ENCODE peak calls at places on chromosomes 3 and 15, in ten cellular contexts. X is fibroblast of mammary gland; O is Peyer's patch; A is nephron progenitor cell; N is H9; P is HCT116; V is CD4-positive, alpha-beta T cell; T is left ventricle myocardium inferior; M is mucosa of descending colon; E is tibial artery. D is an unnamed sample.

GRCh38 chr3:54120657-54121403 is 1.5 kb upstream of the CACNA2D3 start:
- DNase-seq in X (no peak), T (no peak), M (peak), P (no peak), E (no peak), A (peak), O (no peak), N (peak), V (no peak), D (no peak)

GRCh38 chr15:63350178-63350621 is 31.4 kb downstream of the CA12 start:
- DNase-seq in N (no peak), O (no peak), P (no peak), V (no peak), E (peak), M (no peak), T (peak), A (no peak), X (no peak), D (no peak)

GRCh38 chr3:177852408-177852807 is 655.1 kb upstream of the TBL1XR1 start:
- DNase-seq in T (no peak), V (no peak), E (no peak), M (no peak), A (no peak), N (no peak), P (no peak), X (no peak), O (no peak), D (no peak)

GRCh38 chr15:34613997-34614396 is 30.5 kb upstream of the GOLGA8B start:
- DNase-seq in M (no peak), E (no peak), V (no peak), N (no peak), T (no peak), O (no peak), X (no peak), A (no peak), P (no peak), D (no peak)

GRCh38 chr15:74376825-74377581 is 9.6 kb upstream of the CYP11A1 start:
- DNase-seq in O (no peak), V (no peak), A (no peak), E (no peak), M (no peak), N (no peak), X (no peak), P (no peak), T (no peak), D (no peak)

GRCh38 chr3:134232146-134232545 is 18.5 kb downstream of the RYK start:
- DNase-seq in V (no peak), O (no peak), E (no peak), M (no peak), X (peak), N (no peak), P (no peak), A (no peak), T (no peak), D (no peak)

GRCh38 chr15:64865998-64866520 is 24.3 kb downstream of the PLEKHO2 start:
- DNase-seq in O (no peak), X (peak), P (no peak), V (no peak), T (no peak), M (no peak), A (no peak), E (no peak), N (peak), D (no peak)

GRCh38 chr3:14170569-14171159 is 7.7 kb downstream of the XPC start:
- DNase-seq in M (no peak), X (peak), T (no peak), V (no peak), A (no peak), P (no peak), N (no peak), E (no peak), O (no peak), D (no peak)

GRCh38 chr3:129121016-129121791 is 400 bp downstream of the RAB43 start:
- DNase-seq in X (peak), M (no peak), A (no peak), P (no peak), V (no peak), T (no peak), N (no peak), E (no peak), O (peak), D (no peak)

GRCh38 chr3:131397889-131398288 is 16.3 kb downstream of the NUDT16 start:
- DNase-seq in N (no peak), V (no peak), E (no peak), T (no peak), M (no peak), O (no peak), X (no peak), P (no peak), A (no peak), D (no peak)

GRCh38 chr3:71441925-71442620 is 141.5 kb downstream of the FOXP1 start:
- DNase-seq in A (no peak), E (no peak), T (no peak), P (no peak), N (no peak), V (no peak), O (peak), M (no peak), X (no peak), D (no peak)

GRCh38 chr15:45091161-45091560 is 22.8 kb downstream of the DUOX2 start:
- DNase-seq in A (no peak), P (no peak), E (no peak), M (no peak), O (no peak), N (no peak), V (no peak), X (peak), T (no peak), D (no peak)

GRCh38 chr3:30354972-30355371 is 251.4 kb upstream of the TGFBR2 start:
- DNase-seq in A (no peak), T (no peak), N (no peak), V (no peak), E (no peak), O (no peak), M (peak), P (no peak), X (no peak), D (no peak)

GRCh38 chr15:95843241-95843851 is 487.2 kb upstream of the NR2F2 start:
- DNase-seq in X (peak), M (no peak), P (no peak), N (no peak), E (no peak), A (peak), T (peak), O (no peak), V (no peak), D (no peak)

GRCh38 chr3:189322339-189322738 is 150.6 kb downstream of the TPRG1 start:
- DNase-seq in V (no peak), T (no peak), E (no peak), A (no peak), P (no peak), O (no peak), M (no peak), X (no peak), N (no peak), D (no peak)

GRCh38 chr3:179902061-179902460 is 134.7 kb downstream of the PEX5L start:
- DNase-seq in O (no peak), E (no peak), M (no peak), X (no peak), V (no peak), A (no peak), T (no peak), N (no peak), P (no peak), D (no peak)

GRCh38 chr15:67826717-67827560 is 1.6 kb downstream of the SKOR1 start:
- DNase-seq in E (no peak), M (no peak), O (no peak), N (no peak), T (no peak), P (no peak), X (no peak), V (no peak), A (no peak), D (no peak)

GRCh38 chr3:115448856-115449255 is 174.5 kb upstream of the GAP43 start:
- DNase-seq in X (no peak), A (no peak), O (no peak), T (no peak), N (no peak), E (no peak), P (no peak), M (no peak), V (no peak), D (no peak)

GRCh38 chr3:165513715-165514711 is 317.8 kb upstream of the SLITRK3 start:
- DNase-seq in N (no peak), M (peak), O (no peak), A (no peak), V (no peak), E (no peak), P (no peak), X (no peak), T (no peak), D (no peak)

GRCh38 chr3:133412511-133413165 is 12.8 kb downstream of the BFSP2 start:
- DNase-seq in A (no peak), X (peak), M (no peak), P (no peak), N (no peak), T (no peak), V (no peak), O (no peak), E (no peak), D (no peak)

GRCh38 chr3:180085122-180085710 is 48.5 kb upstream of the PEX5L start:
- DNase-seq in O (no peak), T (no peak), A (no peak), E (no peak), M (no peak), V (no peak), N (peak), P (peak), X (no peak), D (no peak)

GRCh38 chr15:82968066-82968465 is 15.5 kb upstream of the HOMER2 start:
- DNase-seq in V (no peak), M (no peak), P (no peak), A (no peak), T (no peak), O (no peak), N (no peak), E (no peak), X (peak), D (no peak)

GRCh38 chr15:49438970-49439631 is 16.1 kb downstream of the FGF7 start:
- DNase-seq in X (no peak), M (peak), N (no peak), T (peak), P (no peak), V (no peak), A (no peak), E (peak), O (peak), D (no peak)

GRCh38 chr15:84608707-84609284 is 8.0 kb downstream of the ZSCAN2 start:
- DNase-seq in P (no peak), V (no peak), M (no peak), X (no peak), O (no peak), E (no peak), T (no peak), A (no peak), N (no peak), D (no peak)

GRCh38 chr3:157333551-157333991 is 103.1 kb upstream of the PTX3 start:
- DNase-seq in A (no peak), O (no peak), N (no peak), X (peak), P (no peak), V (no peak), M (no peak), T (no peak), E (no peak), D (no peak)

GRCh38 chr3:79086514-79086913 is 681.3 kb downstream of the ROBO1 start:
- DNase-seq in P (peak), X (peak), O (no peak), T (no peak), M (peak), A (peak), V (no peak), E (peak), N (peak), D (peak)

GRCh38 chr15:85582719-85583089 is 202.3 kb downstream of the AKAP13 start:
- DNase-seq in M (peak), E (peak), N (no peak), O (peak), V (peak), X (peak), P (no peak), A (no peak), T (peak), D (no peak)

GRCh38 chr3:66469220-66469640 is 31.6 kb downstream of the LRIG1 start:
- DNase-seq in V (no peak), M (no peak), E (no peak), T (no peak), A (no peak), O (no peak), N (no peak), P (no peak), X (no peak), D (no peak)

DNA sequence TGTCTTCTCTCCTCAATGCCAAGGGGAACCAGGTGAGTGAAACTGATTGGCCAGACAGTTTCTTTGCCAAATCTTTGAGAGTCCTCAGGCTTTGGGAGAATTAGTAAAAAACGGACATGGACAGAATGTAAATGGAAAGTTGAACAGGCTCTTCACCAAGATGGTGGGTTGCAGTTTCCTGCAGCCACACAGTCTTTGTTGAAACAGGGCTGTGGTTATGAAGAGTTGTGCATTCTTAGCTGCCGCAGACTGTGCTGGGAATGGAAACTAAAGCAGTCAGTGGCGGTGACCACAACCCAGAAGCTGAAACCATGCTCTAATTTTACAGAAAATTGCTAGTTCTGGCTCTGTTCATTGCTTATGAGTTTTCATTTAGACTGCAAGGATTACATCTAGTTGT is 42.1 kb upstream of the TASOR start:
- DNase-seq in N (no peak), O (peak), A (no peak), V (peak), X (no peak), M (peak), P (no peak), T (no peak), E (no peak), D (no peak)
- TF ChIP-seq CTCF in N (no peak), O (no peak), A (no peak), V (no peak), X (no peak), M (no peak), P (no peak), T (no peak), E (no peak), D (no peak)

DNA sequence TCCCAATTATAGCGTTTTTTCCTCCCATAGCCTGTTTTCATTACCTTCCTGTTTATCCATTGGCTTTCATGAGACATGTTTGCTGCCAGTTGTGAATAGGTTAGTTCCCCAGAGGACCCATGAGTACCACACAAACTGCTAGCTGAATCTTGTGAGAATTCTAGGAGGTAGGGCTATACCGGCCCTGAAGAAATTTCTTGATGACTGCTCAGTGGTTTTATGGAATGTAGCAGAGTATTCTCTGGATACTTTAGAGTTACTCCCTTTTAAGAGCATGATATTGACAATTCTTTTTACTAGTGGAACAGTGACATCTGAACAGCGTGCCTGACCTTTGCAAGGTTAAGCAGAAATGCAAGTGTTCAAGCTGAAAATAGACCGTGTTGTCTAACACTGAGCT is 210.4 kb downstream of the MCTP2 start:
- DNase-seq in X (no peak), A (no peak), E (no peak), M (no peak), P (no peak), N (no peak), V (no peak), O (no peak), T (no peak), D (no peak)
- TF ChIP-seq CTCF in X (no peak), A (no peak), E (no peak), M (no peak), P (no peak), N (no peak), V (no peak), O (no peak), T (no peak), D (no peak)

GRCh38 chr3:122415762-122416654 is at the start of gene WDR5B:
- DNase-seq in T (peak), E (peak), P (peak), M (peak), N (peak), O (peak), A (peak), X (peak), V (peak), D (peak)
- TF ChIP-seq CTCF in T (peak), E (peak), P (peak), M (peak), N (no peak), O (peak), A (no peak), X (peak), V (no peak), D (peak)

GRCh38 chr15:40081691-40082194 is 26.9 kb downstream of the BMF start:
- DNase-seq in A (peak), X (peak), P (no peak), V (no peak), E (peak), M (peak), T (peak), O (no peak), N (peak), D (peak)
- TF ChIP-seq CTCF in A (no peak), X (no peak), P (no peak), V (no peak), E (no peak), M (no peak), T (peak), O (no peak), N (peak), D (peak)

GRCh38 chr3:74883690-74884089 is 269.2 kb upstream of the CNTN3 start:
- DNase-seq in E (no peak), X (peak), P (no peak), M (peak), T (no peak), A (no peak), V (no peak), N (peak), O (no peak), D (no peak)
- TF ChIP-seq CTCF in E (no peak), X (peak), P (no peak), M (no peak), T (peak), A (peak), V (no peak), N (peak), O (no peak), D (peak)

GRCh38 chr15:69855601-69856000 is 242.1 kb downstream of the TLE3 start:
- DNase-seq in M (no peak), O (no peak), X (no peak), V (no peak), E (no peak), N (no peak), P (no peak), T (no peak), A (peak), D (no peak)
- TF ChIP-seq CTCF in M (no peak), O (no peak), X (no peak), V (no peak), E (no peak), N (no peak), P (no peak), T (no peak), A (no peak), D (no peak)

DNA sequence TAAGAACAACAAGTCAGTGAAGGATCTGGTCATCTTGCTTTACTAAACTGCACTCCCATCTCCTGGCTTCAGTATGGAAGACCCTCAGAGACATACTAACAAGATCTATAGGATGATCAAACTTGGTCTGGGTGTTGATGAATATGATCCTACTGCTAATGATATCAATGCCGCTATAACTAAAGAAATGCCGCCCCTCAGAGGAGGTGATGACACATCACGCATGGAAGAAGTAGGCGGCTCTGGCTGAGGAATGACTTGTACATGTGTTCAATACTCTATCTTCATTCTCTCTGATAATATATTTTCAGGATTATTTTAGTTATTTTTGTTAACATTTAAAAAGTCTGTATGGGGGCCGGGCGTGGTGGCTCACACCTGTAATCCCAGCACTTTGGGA is 17.5 kb upstream of the EIF2B5 start:
- DNase-seq in M (no peak), A (no peak), T (no peak), E (no peak), X (peak), O (no peak), N (no peak), P (no peak), V (no peak), D (no peak)
- TF ChIP-seq CTCF in M (no peak), A (no peak), T (no peak), E (no peak), X (no peak), O (no peak), N (peak), P (peak), V (no peak), D (no peak)

DNA sequence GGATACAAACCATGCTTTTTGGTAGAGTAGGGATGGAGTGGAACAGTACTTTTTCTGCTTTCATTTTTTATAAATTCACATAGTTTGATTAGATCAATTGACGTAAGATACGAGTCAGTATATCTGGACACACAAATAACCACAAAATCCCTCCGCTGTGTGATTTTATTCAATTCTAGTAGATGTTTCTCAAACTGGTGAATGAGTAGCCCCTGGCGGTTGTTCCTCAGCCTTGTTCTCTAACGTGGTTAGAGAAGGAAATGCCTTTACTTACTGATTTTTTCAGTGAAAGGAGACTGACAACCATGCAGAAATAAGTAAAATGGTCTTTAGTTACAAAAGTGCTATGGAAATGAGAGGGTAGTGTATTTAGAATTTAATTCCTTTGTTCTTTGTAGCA is 161.0 kb downstream of the TCF12 start:
- DNase-seq in E (no peak), O (no peak), X (no peak), M (no peak), N (no peak), A (no peak), P (no peak), T (no peak), V (no peak), D (no peak)
- TF ChIP-seq CTCF in E (no peak), O (no peak), X (no peak), M (no peak), N (peak), A (no peak), P (no peak), T (no peak), V (peak), D (no peak)

GRCh38 chr15:59609730-59610712 is 1.6 kb upstream of the GCNT3 start:
- DNase-seq in P (no peak), M (no peak), E (no peak), T (no peak), N (no peak), A (no peak), V (no peak), O (no peak), X (no peak), D (no peak)
- TF ChIP-seq CTCF in P (no peak), M (no peak), E (no peak), T (no peak), N (no peak), A (no peak), V (no peak), O (no peak), X (no peak), D (no peak)

GRCh38 chr3:8778475-8778874 is 9.1 kb upstream of the OXTR start:
- DNase-seq in V (no peak), N (no peak), E (no peak), M (no peak), T (no peak), A (no peak), X (no peak), O (no peak), P (no peak), D (no peak)
- TF ChIP-seq CTCF in V (no peak), N (no peak), E (no peak), M (no peak), T (no peak), A (no peak), X (no peak), O (no peak), P (no peak), D (no peak)

D was measured in type B pancreatic cell.